ENCODE peak calls at places on chromosomes 5 and 9, in nine cellular contexts. H is vagina, C is HCT116, J is suprapubic skin, U is spleen, O is stomach, W is upper lobe of left lung, D is K562, T is GM23338. N is an unnamed sample. For H3K4me1, the result is how much of the 10 kb centered on the place peaks cover.

GRCh38 chr5:135033026-135033861 is 784 bp downstream of the PITX1 start:
- DNase-seq in W (peak), C (no peak), O (peak), H (no peak), J (no peak), D (peak), T (peak), U (no peak), N (no peak)

GRCh38 chr9:113589890-113590289 is 126.4 kb downstream of the RGS3 start:
- DNase-seq in W (no peak), D (no peak), J (no peak), U (peak), H (no peak), O (no peak), C (no peak), T (no peak), N (peak)

GRCh38 chr9:111481885-111482636 is 2.1 kb downstream of the ECPAS start:
- DNase-seq in J (no peak), O (no peak), W (no peak), U (no peak), C (no peak), D (no peak), H (no peak), T (peak), N (no peak)

GRCh38 chr5:110386782-110387181 is 339.7 kb downstream of the TMEM232 start:
- DNase-seq in H (no peak), D (no peak), O (no peak), C (no peak), W (no peak), T (no peak), U (no peak), J (no peak), N (no peak)

GRCh38 chr5:167908596-167908995 is 382.8 kb upstream of the WWC1 start:
- DNase-seq in U (no peak), C (no peak), D (no peak), T (no peak), H (no peak), J (no peak), O (no peak), W (no peak), N (no peak)

GRCh38 chr5:9691261-9691660 is 61.1 kb upstream of the TAS2R1 start:
- DNase-seq in W (no peak), H (no peak), T (no peak), D (no peak), C (no peak), O (no peak), U (no peak), J (no peak), N (no peak)

GRCh38 chr5:80620206-80620605 is 34.2 kb upstream of the MSH3 start:
- DNase-seq in H (no peak), O (no peak), C (no peak), D (no peak), W (no peak), J (no peak), T (no peak), U (no peak), N (no peak)

GRCh38 chr5:176768174-176768970 is 42.0 kb upstream of the UNC5A start:
- DNase-seq in C (no peak), H (peak), T (no peak), D (no peak), W (peak), J (peak), O (no peak), U (peak), N (peak)

GRCh38 chr5:51986733-51987132 is 603.5 kb downstream of the ISL1 start:
- DNase-seq in D (no peak), U (no peak), W (no peak), H (no peak), C (no peak), T (no peak), J (no peak), O (no peak), N (no peak)

GRCh38 chr9:136682710-136683109 is 4.5 kb downstream of the AGPAT2 start:
- DNase-seq in C (no peak), H (no peak), D (no peak), T (no peak), W (peak), J (no peak), O (no peak), U (no peak), N (no peak)

GRCh38 chr5:111173476-111173875 is 50.7 kb upstream of the CAMK4 start:
- DNase-seq in T (no peak), U (no peak), D (no peak), H (no peak), O (no peak), W (no peak), J (no peak), C (no peak), N (no peak)

GRCh38 chr5:134543820-134544692 is 18.6 kb downstream of the JADE2 start:
- DNase-seq in U (peak), C (no peak), O (no peak), T (no peak), J (no peak), H (no peak), D (no peak), W (no peak), N (no peak)

GRCh38 chr5:143008809-143009521 is 238.8 kb downstream of the ARHGAP26 start:
- DNase-seq in O (peak), W (no peak), J (no peak), U (no peak), H (no peak), D (no peak), C (peak), T (no peak), N (no peak)

GRCh38 chr9:85743290-85744128 is 1.8 kb upstream of the AGTPBP1 start:
- DNase-seq in C (peak), W (no peak), J (no peak), U (peak), D (peak), H (no peak), O (peak), T (peak), N (peak)

GRCh38 chr5:132742158-132742557 is 4.8 kb upstream of the KIF3A start:
- DNase-seq in C (no peak), H (no peak), J (no peak), D (no peak), T (no peak), U (no peak), W (no peak), O (no peak), N (no peak)

GRCh38 chr9:127968717-127969383 is 11.9 kb downstream of the EEIG1 start:
- DNase-seq in D (no peak), H (no peak), O (peak), W (no peak), U (no peak), C (peak), J (no peak), T (no peak), N (peak)

GRCh38 chr5:130994496-130995253 is 170.4 kb downstream of the HINT1 start:
- DNase-seq in W (peak), H (no peak), O (no peak), U (no peak), T (no peak), J (no peak), C (no peak), D (no peak), N (no peak)

GRCh38 chr9:90433398-90433890 is 209.2 kb downstream of the DIRAS2 start:
- DNase-seq in T (peak), W (peak), C (no peak), D (no peak), H (no peak), U (no peak), J (no peak), O (peak), N (no peak)

GRCh38 chr9:104899759-104900247 is 28.2 kb downstream of the ABCA1 start:
- DNase-seq in J (no peak), T (no peak), O (no peak), U (no peak), C (no peak), W (no peak), H (no peak), D (no peak), N (no peak)

GRCh38 chr5:127840809-127841208 is 137.6 kb downstream of the CCDC192 start:
- DNase-seq in W (no peak), U (no peak), T (no peak), D (no peak), O (no peak), J (no peak), C (no peak), H (no peak), N (no peak)

GRCh38 chr9:124574944-124575343 is 67.7 kb upstream of the NR5A1 start:
- DNase-seq in J (no peak), W (no peak), O (no peak), C (peak), T (no peak), U (no peak), H (no peak), D (no peak), N (no peak)

GRCh38 chr9:130327070-130327780 is 61.7 kb downstream of the HMCN2 start:
- DNase-seq in H (no peak), T (peak), C (no peak), W (peak), D (peak), O (no peak), J (no peak), U (no peak), N (no peak)

GRCh38 chr9:117073539-117074336 is 341.1 kb downstream of the ASTN2 start:
- DNase-seq in U (no peak), O (no peak), D (peak), J (no peak), H (no peak), C (no peak), W (no peak), T (peak), N (no peak)

GRCh38 chr5:133358271-133358670 is 254.1 kb downstream of the FSTL4 start:
- DNase-seq in C (no peak), O (no peak), T (no peak), D (no peak), J (peak), U (no peak), H (no peak), W (peak), N (no peak)

GRCh38 chr9:72844440-72844768 is 108.4 kb downstream of the ALDH1A1 start:
- DNase-seq in O (no peak), C (no peak), H (no peak), U (no peak), J (no peak), D (no peak), T (no peak), W (no peak), N (no peak)

GRCh38 chr5:58122157-58122556 is 337.7 kb downstream of the PLK2 start:
- DNase-seq in W (no peak), C (no peak), O (no peak), J (no peak), D (no peak), U (no peak), H (no peak), T (no peak), N (no peak)

GRCh38 chr5:176441921-176442323 is 6.3 kb upstream of the FAF2 start:
- DNase-seq in H (no peak), J (no peak), D (no peak), U (no peak), W (no peak), C (no peak), T (peak), O (no peak), N (no peak)

GRCh38 chr5:6501701-6502100 is 53.0 kb downstream of the UBE2QL1 start:
- DNase-seq in T (peak), O (no peak), D (no peak), J (peak), C (no peak), W (no peak), H (no peak), U (no peak), N (peak)

GRCh38 chr5:148147415-148147814 is 20.9 kb upstream of the SPINK14 start:
- DNase-seq in O (no peak), J (no peak), D (no peak), H (no peak), U (no peak), T (no peak), W (no peak), C (no peak), N (no peak)
- TF ChIP-seq POLR2AphosphoS5 in O (peak), J (no peak), D (no peak), H (no peak), U (no peak), T (no peak), W (no peak), C (no peak), N (no peak)

GRCh38 chr9:134333874-134334581 is 7.8 kb downstream of the RXRA start:
- DNase-seq in C (no peak), D (no peak), J (no peak), U (no peak), T (no peak), W (no peak), H (no peak), O (no peak), N (no peak)
- H3K4me1 ChIP-seq in C (under half), D (under half), J (half or more), U (half or more), T (under half), W (half or more), H (half or more), O (half or more), N (half or more)

DNA sequence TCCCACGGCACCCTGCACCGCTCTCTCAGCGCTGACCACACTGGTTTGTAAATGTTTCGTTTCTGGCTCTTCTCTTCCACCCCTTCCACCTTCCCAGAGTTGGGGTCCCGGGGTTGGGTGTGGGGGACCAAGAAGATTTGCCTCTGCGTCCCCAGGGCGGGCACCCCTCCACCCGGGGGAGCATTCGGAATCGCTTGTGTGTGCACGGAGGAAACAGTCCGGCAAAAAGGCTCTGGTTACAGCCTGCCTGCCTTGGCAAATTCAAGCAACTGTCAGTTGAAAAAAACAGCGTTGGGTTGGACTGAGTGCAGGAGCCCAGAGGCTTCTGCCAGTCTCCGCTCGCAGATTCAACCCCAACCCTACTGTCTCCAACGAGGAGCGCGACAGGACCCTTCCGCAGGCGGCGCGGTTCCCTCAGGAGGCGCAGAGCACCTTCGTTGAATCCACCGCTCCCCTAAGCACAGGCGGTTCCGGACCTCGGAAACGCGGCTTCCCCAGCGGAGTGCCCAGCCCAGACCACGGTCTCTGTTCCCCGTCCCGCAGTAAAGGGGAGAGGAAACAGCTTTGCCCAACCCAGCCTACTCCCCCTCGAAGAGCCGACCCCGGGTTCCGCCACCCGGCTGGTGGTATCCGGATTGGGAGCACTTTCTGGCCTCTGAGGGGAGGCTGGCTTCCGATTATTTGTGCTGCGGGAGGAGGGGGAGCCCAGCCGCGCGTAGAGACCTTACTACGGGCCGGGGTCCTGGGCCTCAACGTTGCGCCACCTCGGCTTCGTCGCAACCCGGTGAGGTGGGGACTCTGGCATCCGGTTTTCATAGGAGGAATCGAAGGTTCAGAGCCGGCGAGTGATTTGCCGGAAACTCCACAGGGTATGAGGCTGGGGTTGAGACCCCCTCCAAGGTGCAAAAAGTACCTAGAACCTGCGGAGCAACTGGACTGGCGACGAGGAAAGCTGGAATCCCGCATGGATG is 9.6 kb downstream of the LHX6 start:
- DNase-seq in J (no peak), O (no peak), C (no peak), W (peak), D (no peak), T (peak), U (no peak), H (no peak), N (no peak)
- TF ChIP-seq POLR2AphosphoS5 in J (no peak), O (no peak), C (no peak), W (no peak), D (no peak), T (no peak), U (no peak), H (no peak), N (no peak)

GRCh38 chr5:158883502-158883901 is 216.2 kb downstream of the EBF1 start:
- DNase-seq in D (no peak), J (no peak), U (no peak), C (no peak), H (no peak), T (no peak), W (no peak), O (no peak), N (no peak)
- H3K4me1 ChIP-seq in D (under half), J (under half), U (under half), C (under half), H (under half), T (under half), W (under half), O (under half), N (under half)